ENCODE peak calls at places on chromosomes 16 and 17, in seven cellular contexts. One of them, this sample, is unnamed.

GRCh38 chr16:59690216-59690615 is 956.1 kb upstream of the GOT2 start:
- DNase-seq in CD8-positive, alpha-beta memory T cell: no peak
- DNase-seq in heart left ventricle: no peak
- DNase-seq in CD8-positive, alpha-beta T cell: no peak
- DNase-seq in OCI-LY7: no peak
- DNase-seq in HAP-1: no peak
- DNase-seq in retinal pigment epithelial cell: no peak
- DNase-seq in this sample: no peak

GRCh38 chr17:59366040-59366757 is 34.7 kb downstream of the YPEL2 start:
- DNase-seq in CD8-positive, alpha-beta memory T cell: no peak
- DNase-seq in heart left ventricle: no peak
- DNase-seq in CD8-positive, alpha-beta T cell: no peak
- DNase-seq in OCI-LY7: no peak
- DNase-seq in HAP-1: peak
- DNase-seq in retinal pigment epithelial cell: no peak
- DNase-seq in this sample: no peak

GRCh38 chr16:88306860-88307545 is 75.8 kb upstream of the ZNF469 start:
- DNase-seq in CD8-positive, alpha-beta memory T cell: no peak
- DNase-seq in heart left ventricle: no peak
- DNase-seq in CD8-positive, alpha-beta T cell: no peak
- DNase-seq in OCI-LY7: no peak
- DNase-seq in HAP-1: no peak
- DNase-seq in retinal pigment epithelial cell: no peak
- DNase-seq in this sample: no peak

GRCh38 chr17:59298512-59298911 is 32.9 kb upstream of the YPEL2 start:
- DNase-seq in CD8-positive, alpha-beta memory T cell: no peak
- DNase-seq in heart left ventricle: no peak
- DNase-seq in CD8-positive, alpha-beta T cell: no peak
- DNase-seq in OCI-LY7: no peak
- DNase-seq in HAP-1: no peak
- DNase-seq in retinal pigment epithelial cell: no peak
- DNase-seq in this sample: no peak

GRCh38 chr17:55158439-55158838 is 106.3 kb upstream of the HLF start:
- DNase-seq in CD8-positive, alpha-beta memory T cell: no peak
- DNase-seq in heart left ventricle: no peak
- DNase-seq in CD8-positive, alpha-beta T cell: no peak
- DNase-seq in OCI-LY7: no peak
- DNase-seq in HAP-1: no peak
- DNase-seq in retinal pigment epithelial cell: no peak
- DNase-seq in this sample: no peak

GRCh38 chr16:76910931-76911330 is 280.1 kb upstream of the MON1B start:
- DNase-seq in CD8-positive, alpha-beta memory T cell: no peak
- DNase-seq in heart left ventricle: no peak
- DNase-seq in CD8-positive, alpha-beta T cell: no peak
- DNase-seq in OCI-LY7: no peak
- DNase-seq in HAP-1: no peak
- DNase-seq in retinal pigment epithelial cell: no peak
- DNase-seq in this sample: no peak

GRCh38 chr17:40458001-40458791 is 14.9 kb downstream of the IGFBP4 start:
- DNase-seq in CD8-positive, alpha-beta memory T cell: no peak
- DNase-seq in heart left ventricle: peak
- DNase-seq in CD8-positive, alpha-beta T cell: no peak
- DNase-seq in OCI-LY7: no peak
- DNase-seq in HAP-1: no peak
- DNase-seq in retinal pigment epithelial cell: peak
- DNase-seq in this sample: no peak

GRCh38 chr17:73956595-73957465 is 246.6 kb upstream of the RPL38 start:
- DNase-seq in CD8-positive, alpha-beta memory T cell: peak
- DNase-seq in heart left ventricle: no peak
- DNase-seq in CD8-positive, alpha-beta T cell: peak
- DNase-seq in OCI-LY7: peak
- DNase-seq in HAP-1: peak
- DNase-seq in retinal pigment epithelial cell: no peak
- DNase-seq in this sample: peak

GRCh38 chr17:358491-359133 is 6.0 kb upstream of the RPH3AL start:
- DNase-seq in CD8-positive, alpha-beta memory T cell: no peak
- DNase-seq in heart left ventricle: no peak
- DNase-seq in CD8-positive, alpha-beta T cell: no peak
- DNase-seq in OCI-LY7: no peak
- DNase-seq in HAP-1: no peak
- DNase-seq in retinal pigment epithelial cell: no peak
- DNase-seq in this sample: no peak

GRCh38 chr17:29619251-29619650 is 3.5 kb downstream of the CORO6 start:
- DNase-seq in CD8-positive, alpha-beta memory T cell: no peak
- DNase-seq in heart left ventricle: peak
- DNase-seq in CD8-positive, alpha-beta T cell: no peak
- DNase-seq in OCI-LY7: peak
- DNase-seq in HAP-1: no peak
- DNase-seq in retinal pigment epithelial cell: peak
- DNase-seq in this sample: peak

GRCh38 chr17:67058036-67058435 is 13.7 kb downstream of the CACNG1 start:
- DNase-seq in CD8-positive, alpha-beta memory T cell: no peak
- DNase-seq in heart left ventricle: no peak
- DNase-seq in CD8-positive, alpha-beta T cell: no peak
- DNase-seq in OCI-LY7: no peak
- DNase-seq in HAP-1: no peak
- DNase-seq in retinal pigment epithelial cell: no peak
- DNase-seq in this sample: no peak

GRCh38 chr17:49290690-49291326 is 60.2 kb upstream of the PHOSPHO1 start:
- DNase-seq in CD8-positive, alpha-beta memory T cell: peak
- DNase-seq in heart left ventricle: no peak
- DNase-seq in CD8-positive, alpha-beta T cell: no peak
- DNase-seq in OCI-LY7: peak
- DNase-seq in HAP-1: peak
- DNase-seq in retinal pigment epithelial cell: no peak
- DNase-seq in this sample: no peak

GRCh38 chr16:2779978-2780898 is 3.2 kb upstream of the ELOB start:
- DNase-seq in CD8-positive, alpha-beta memory T cell: no peak
- DNase-seq in heart left ventricle: peak
- DNase-seq in CD8-positive, alpha-beta T cell: no peak
- DNase-seq in OCI-LY7: no peak
- DNase-seq in HAP-1: no peak
- DNase-seq in retinal pigment epithelial cell: no peak
- DNase-seq in this sample: no peak

GRCh38 chr17:50945779-50946222 is 79.6 kb upstream of the TOB1 start:
- DNase-seq in CD8-positive, alpha-beta memory T cell: no peak
- DNase-seq in heart left ventricle: no peak
- DNase-seq in CD8-positive, alpha-beta T cell: no peak
- DNase-seq in OCI-LY7: no peak
- DNase-seq in HAP-1: no peak
- DNase-seq in retinal pigment epithelial cell: no peak
- DNase-seq in this sample: no peak

GRCh38 chr17:68514809-68515208 is 2.6 kb downstream of the PRKAR1A start:
- DNase-seq in CD8-positive, alpha-beta memory T cell: no peak
- DNase-seq in heart left ventricle: no peak
- DNase-seq in CD8-positive, alpha-beta T cell: no peak
- DNase-seq in OCI-LY7: no peak
- DNase-seq in HAP-1: no peak
- DNase-seq in retinal pigment epithelial cell: peak
- DNase-seq in this sample: no peak

GRCh38 chr17:64780096-64781012 is 118.2 kb upstream of the SMURF2 start:
- DNase-seq in CD8-positive, alpha-beta memory T cell: peak
- DNase-seq in heart left ventricle: peak
- DNase-seq in CD8-positive, alpha-beta T cell: peak
- DNase-seq in OCI-LY7: no peak
- DNase-seq in HAP-1: no peak
- DNase-seq in retinal pigment epithelial cell: no peak
- DNase-seq in this sample: peak

GRCh38 chr17:34291721-34292348 is 6.3 kb downstream of the CCL11 start:
- DNase-seq in CD8-positive, alpha-beta memory T cell: no peak
- DNase-seq in heart left ventricle: no peak
- DNase-seq in CD8-positive, alpha-beta T cell: no peak
- DNase-seq in OCI-LY7: no peak
- DNase-seq in HAP-1: no peak
- DNase-seq in retinal pigment epithelial cell: no peak
- DNase-seq in this sample: no peak

GRCh38 chr17:72030067-72030899 is 90.5 kb upstream of the SOX9 start:
- DNase-seq in CD8-positive, alpha-beta memory T cell: peak
- DNase-seq in heart left ventricle: peak
- DNase-seq in CD8-positive, alpha-beta T cell: peak
- DNase-seq in OCI-LY7: peak
- DNase-seq in HAP-1: no peak
- DNase-seq in retinal pigment epithelial cell: no peak
- DNase-seq in this sample: peak

This sample was measured in MM.1S.